ENCODE peak calls at places on chromosomes 7 and 10, in ten cellular contexts. K is stimulated activated CD4-positive, alpha-beta T cell treated with anti-CD3 and anti-CD28 coated beads, Interleukin-12 subunit alpha, Interleukin-12 subunit beta, amount 100 ng/mL, for 4 hours; P is upper lobe of right lung; F is cardiac fibroblast; H is mesendoderm; M is breast epithelium; C is GM23248; X is CD4-positive, alpha-beta memory T cell; D is NCI-H1436; B is AG09319. E is an unnamed sample.

GRCh38 chr10:78802866-78803265 is 265.9 kb upstream of the ZMIZ1 start:
- DNase-seq in P (no peak), M (no peak), D (no peak), F (peak), C (peak), X (no peak), B (peak), K (no peak), H (no peak), E (no peak)

GRCh38 chr10:378230-378929 is 243.1 kb downstream of the ZMYND11 start:
- DNase-seq in D (no peak), X (no peak), K (no peak), F (no peak), B (no peak), H (no peak), C (no peak), P (no peak), M (no peak), E (no peak)

GRCh38 chr10:118742787-118743186 is 12.0 kb downstream of the CACUL1 start:
- DNase-seq in M (no peak), X (no peak), B (no peak), D (no peak), H (no peak), C (peak), F (peak), K (no peak), P (no peak), E (no peak)

GRCh38 chr10:109957092-109957797 is 33.9 kb upstream of the XPNPEP1 start:
- DNase-seq in P (no peak), F (no peak), K (no peak), M (no peak), B (no peak), D (no peak), C (no peak), X (no peak), H (no peak), E (no peak)

GRCh38 chr10:98456688-98457482 is 10.2 kb upstream of the HPS1 start:
- DNase-seq in P (no peak), D (no peak), K (no peak), F (no peak), H (no peak), B (no peak), X (no peak), C (no peak), M (no peak), E (no peak)

GRCh38 chr7:81210092-81211064 is 291.5 kb upstream of the SEMA3C start:
- DNase-seq in X (no peak), B (no peak), M (no peak), H (no peak), F (peak), P (no peak), D (no peak), K (no peak), C (peak), E (no peak)

GRCh38 chr7:94701555-94701973 is 45.6 kb upstream of the SGCE start:
- DNase-seq in D (no peak), P (no peak), M (no peak), F (peak), C (peak), K (no peak), H (peak), X (no peak), B (no peak), E (peak)

GRCh38 chr10:62980697-62981495 is 152.2 kb upstream of the NRBF2 start:
- DNase-seq in M (no peak), X (no peak), C (peak), D (no peak), F (no peak), P (no peak), B (no peak), H (no peak), K (peak), E (no peak)

GRCh38 chr10:95262763-95263518 is 27.9 kb downstream of the PDLIM1 start:
- DNase-seq in X (no peak), B (no peak), P (no peak), K (no peak), H (no peak), F (no peak), C (no peak), D (no peak), M (no peak), E (no peak)

GRCh38 chr7:2734761-2735571 is 47.0 kb downstream of the AMZ1 start:
- DNase-seq in C (no peak), D (peak), F (no peak), B (no peak), H (no peak), X (no peak), P (no peak), M (no peak), K (no peak), E (no peak)

GRCh38 chr7:30285067-30285530 is 702 bp downstream of the ZNRF2 start:
- DNase-seq in D (peak), P (no peak), K (peak), F (no peak), H (peak), M (no peak), X (no peak), B (no peak), C (peak), E (no peak)

GRCh38 chr7:7157887-7158271 is 24.5 kb upstream of the C1GALT1 start:
- DNase-seq in B (no peak), H (no peak), F (peak), K (no peak), D (no peak), C (peak), P (no peak), M (no peak), X (no peak), E (no peak)

GRCh38 chr10:58180633-58181032 is 87.1 kb downstream of the IPMK start:
- DNase-seq in P (no peak), C (peak), B (no peak), K (no peak), M (no peak), F (peak), H (no peak), X (no peak), D (no peak), E (no peak)

GRCh38 chr10:69278446-69278963 is at the start of gene HK1:
- DNase-seq in X (no peak), B (no peak), P (no peak), H (peak), F (peak), C (peak), K (no peak), M (no peak), D (no peak), E (no peak)

GRCh38 chr10:48275743-48276142 is 1.2 kb upstream of the FRMPD2 start:
- DNase-seq in K (no peak), P (no peak), C (no peak), F (no peak), D (no peak), X (no peak), M (no peak), H (no peak), B (no peak), E (no peak)

GRCh38 chr10:89916481-89916880 is 215.1 kb downstream of the KIF20B start:
- DNase-seq in C (peak), H (no peak), B (no peak), K (no peak), M (no peak), X (no peak), D (no peak), P (no peak), F (peak), E (no peak)

GRCh38 chr7:151361193-151361959 is 19.8 kb downstream of the NUB1 start:
- DNase-seq in M (no peak), K (no peak), F (peak), D (no peak), P (no peak), X (no peak), B (no peak), H (no peak), C (no peak), E (no peak)

GRCh38 chr10:72819053-72819452 is 74.5 kb upstream of the OIT3 start:
- DNase-seq in K (no peak), C (no peak), D (no peak), B (no peak), H (no peak), X (no peak), P (no peak), M (no peak), F (no peak), E (no peak)

GRCh38 chr7:112638675-112639400 is 151.4 kb downstream of the TMEM168 start:
- DNase-seq in K (no peak), X (no peak), B (no peak), M (no peak), H (no peak), P (no peak), D (no peak), C (no peak), F (no peak), E (no peak)

GRCh38 chr7:159097661-159098423 is 46.8 kb downstream of the VIPR2 start:
- DNase-seq in C (no peak), M (peak), P (peak), B (no peak), H (no peak), X (no peak), D (no peak), F (no peak), K (no peak), E (no peak)

GRCh38 chr7:12529971-12530710 is 40.4 kb upstream of the SCIN start:
- DNase-seq in P (no peak), B (no peak), D (no peak), X (no peak), F (no peak), H (peak), C (no peak), M (no peak), K (no peak), E (no peak)